ENCODE peak calls at places on chromosome 2, in nine cellular contexts. One of them, this sample, is unnamed.
A peak's percentile ranks its signal among the peaks of the same experiment; 100 is the strongest.

GRCh38 chr2:85892216-85892944 is 3.6 kb upstream of the ST3GAL5 start:
- DNase-seq in GM12891: no peak
- DNase-seq in HL-60: no peak
- DNase-seq in sigmoid colon: no peak
- DNase-seq in spleen: no peak
- DNase-seq in K562: no peak
- DNase-seq in endothelial cell of umbilical vein: no peak
- DNase-seq in GM23338: no peak
- DNase-seq in HCT116: no peak
- DNase-seq in this sample: no peak

GRCh38 chr2:74535440-74535965 is 5.8 kb downstream of the HTRA2 start:
- DNase-seq in GM12891: no peak
- DNase-seq in HL-60: no peak
- DNase-seq in sigmoid colon: no peak
- DNase-seq in spleen: peak; percentile 41
- DNase-seq in K562: no peak
- DNase-seq in endothelial cell of umbilical vein: no peak
- DNase-seq in GM23338: no peak
- DNase-seq in HCT116: no peak
- DNase-seq in this sample: no peak

GRCh38 chr2:72789241-72789640 is 36.6 kb downstream of the EXOC6B start:
- DNase-seq in GM12891: no peak
- DNase-seq in HL-60: no peak
- DNase-seq in sigmoid colon: no peak
- DNase-seq in spleen: no peak
- DNase-seq in K562: no peak
- DNase-seq in endothelial cell of umbilical vein: no peak
- DNase-seq in GM23338: no peak
- DNase-seq in HCT116: no peak
- DNase-seq in this sample: no peak

GRCh38 chr2:54936766-54937165 is 113.5 kb downstream of the RTN4 start:
- DNase-seq in GM12891: no peak
- DNase-seq in HL-60: no peak
- DNase-seq in sigmoid colon: no peak
- DNase-seq in spleen: no peak
- DNase-seq in K562: no peak
- DNase-seq in endothelial cell of umbilical vein: no peak
- DNase-seq in GM23338: no peak
- DNase-seq in HCT116: no peak
- DNase-seq in this sample: no peak

GRCh38 chr2:196234672-196235071 is 63.3 kb upstream of the STK17B start:
- DNase-seq in GM12891: no peak
- DNase-seq in HL-60: peak; percentile 49
- DNase-seq in sigmoid colon: no peak
- DNase-seq in spleen: no peak
- DNase-seq in K562: peak; percentile 50
- DNase-seq in endothelial cell of umbilical vein: no peak
- DNase-seq in GM23338: no peak
- DNase-seq in HCT116: no peak
- DNase-seq in this sample: no peak

GRCh38 chr2:152097291-152098032 is 1.4 kb downstream of the CACNB4 start:
- DNase-seq in GM12891: peak; percentile 7
- DNase-seq in HL-60: no peak
- DNase-seq in sigmoid colon: no peak
- DNase-seq in spleen: no peak
- DNase-seq in K562: no peak
- DNase-seq in endothelial cell of umbilical vein: peak; percentile 30
- DNase-seq in GM23338: peak; percentile 36
- DNase-seq in HCT116: peak; percentile 13
- DNase-seq in this sample: no peak

GRCh38 chr2:28981016-28981441 is at the start of gene TOGARAM2:
- DNase-seq in GM12891: no peak
- DNase-seq in HL-60: no peak
- DNase-seq in sigmoid colon: peak; percentile 82
- DNase-seq in spleen: no peak
- DNase-seq in K562: no peak
- DNase-seq in endothelial cell of umbilical vein: no peak
- DNase-seq in GM23338: no peak
- DNase-seq in HCT116: no peak
- DNase-seq in this sample: no peak

GRCh38 chr2:47437287-47437686 is 34.3 kb downstream of the MSH2 start:
- DNase-seq in GM12891: peak; percentile 5
- DNase-seq in HL-60: no peak
- DNase-seq in sigmoid colon: no peak
- DNase-seq in spleen: no peak
- DNase-seq in K562: peak; percentile 10
- DNase-seq in endothelial cell of umbilical vein: peak; percentile 48
- DNase-seq in GM23338: peak; percentile 31
- DNase-seq in HCT116: no peak
- DNase-seq in this sample: no peak

GRCh38 chr2:169035887-169036286 is 4.8 kb upstream of the ABCB11 start:
- DNase-seq in GM12891: no peak
- DNase-seq in HL-60: no peak
- DNase-seq in sigmoid colon: no peak
- DNase-seq in spleen: no peak
- DNase-seq in K562: no peak
- DNase-seq in endothelial cell of umbilical vein: no peak
- DNase-seq in GM23338: no peak
- DNase-seq in HCT116: no peak
- DNase-seq in this sample: no peak

GRCh38 chr2:151860210-151860609 is 32.0 kb upstream of the ARL5A start:
- DNase-seq in GM12891: no peak
- DNase-seq in HL-60: no peak
- DNase-seq in sigmoid colon: no peak
- DNase-seq in spleen: no peak
- DNase-seq in K562: no peak
- DNase-seq in endothelial cell of umbilical vein: no peak
- DNase-seq in GM23338: no peak
- DNase-seq in HCT116: no peak
- DNase-seq in this sample: no peak

GRCh38 chr2:237122214-237122666 is 36.6 kb downstream of the COPS8 start:
- DNase-seq in GM12891: peak; percentile 24
- DNase-seq in HL-60: peak; percentile 33
- DNase-seq in sigmoid colon: peak; percentile 87
- DNase-seq in spleen: no peak
- DNase-seq in K562: peak; percentile 41
- DNase-seq in endothelial cell of umbilical vein: peak; percentile 64
- DNase-seq in GM23338: peak; percentile 82
- DNase-seq in HCT116: peak; percentile 79
- DNase-seq in this sample: peak; percentile 60

GRCh38 chr2:66789741-66790140 is 354.8 kb downstream of the MEIS1 start:
- DNase-seq in GM12891: no peak
- DNase-seq in HL-60: no peak
- DNase-seq in sigmoid colon: peak; percentile 68
- DNase-seq in spleen: no peak
- DNase-seq in K562: no peak
- DNase-seq in endothelial cell of umbilical vein: no peak
- DNase-seq in GM23338: no peak
- DNase-seq in HCT116: no peak
- DNase-seq in this sample: no peak

GRCh38 chr2:30681022-30681421 is 126.2 kb downstream of the CAPN13 start:
- DNase-seq in GM12891: no peak
- DNase-seq in HL-60: no peak
- DNase-seq in sigmoid colon: peak; percentile 26
- DNase-seq in spleen: no peak
- DNase-seq in K562: no peak
- DNase-seq in endothelial cell of umbilical vein: no peak
- DNase-seq in GM23338: no peak
- DNase-seq in HCT116: no peak
- DNase-seq in this sample: no peak

GRCh38 chr2:179193759-179194394 is 70.8 kb downstream of the SESTD1 start:
- DNase-seq in GM12891: no peak
- DNase-seq in HL-60: peak; percentile 5
- DNase-seq in sigmoid colon: no peak
- DNase-seq in spleen: no peak
- DNase-seq in K562: no peak
- DNase-seq in endothelial cell of umbilical vein: no peak
- DNase-seq in GM23338: peak; percentile 18
- DNase-seq in HCT116: no peak
- DNase-seq in this sample: no peak

DNA sequence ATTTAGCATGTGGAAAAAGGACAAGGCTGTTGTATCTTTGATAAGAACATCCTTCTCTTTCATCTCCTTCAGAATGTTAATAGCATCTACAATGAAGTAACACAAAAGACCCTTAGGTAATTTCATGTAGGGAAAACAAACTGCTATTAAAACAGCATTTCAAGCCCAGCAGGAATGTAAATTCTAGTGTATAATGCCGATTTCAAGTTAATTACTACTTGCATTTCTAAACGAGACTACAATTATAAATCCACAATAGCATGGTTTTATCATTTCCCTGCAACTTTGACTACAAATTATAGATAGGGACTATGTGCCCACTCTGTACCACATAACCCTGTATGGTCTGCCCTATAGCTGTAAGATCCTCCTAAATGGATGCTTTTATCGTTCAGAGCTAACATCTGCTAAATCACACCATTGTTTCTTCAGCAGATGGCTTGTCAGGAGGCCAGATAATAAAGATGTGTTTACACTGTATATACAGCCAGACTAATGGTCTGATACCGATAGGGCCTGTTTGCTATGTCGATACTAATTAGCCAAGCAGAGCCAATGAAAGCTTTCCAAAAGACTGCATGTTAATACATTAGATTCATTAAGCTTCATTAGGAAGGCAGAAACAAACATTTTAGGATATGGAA is 51.9 kb downstream of the LRPPRC start:
- DNase-seq in GM12891: no peak
- DNase-seq in HL-60: no peak
- DNase-seq in sigmoid colon: no peak
- DNase-seq in spleen: no peak
- DNase-seq in K562: no peak
- DNase-seq in endothelial cell of umbilical vein: no peak
- DNase-seq in GM23338: no peak
- DNase-seq in HCT116: no peak
- DNase-seq in this sample: no peak
- TF ChIP-seq POLR2AphosphoS5 in GM12891: no peak
- TF ChIP-seq POLR2AphosphoS5 in HL-60: no peak
- TF ChIP-seq POLR2AphosphoS5 in sigmoid colon: no peak
- TF ChIP-seq POLR2AphosphoS5 in spleen: no peak
- TF ChIP-seq POLR2AphosphoS5 in K562: no peak
- TF ChIP-seq POLR2AphosphoS5 in endothelial cell of umbilical vein: no peak
- TF ChIP-seq POLR2AphosphoS5 in GM23338: no peak
- TF ChIP-seq POLR2AphosphoS5 in HCT116: no peak
- TF ChIP-seq POLR2AphosphoS5 in this sample: no peak

DNA sequence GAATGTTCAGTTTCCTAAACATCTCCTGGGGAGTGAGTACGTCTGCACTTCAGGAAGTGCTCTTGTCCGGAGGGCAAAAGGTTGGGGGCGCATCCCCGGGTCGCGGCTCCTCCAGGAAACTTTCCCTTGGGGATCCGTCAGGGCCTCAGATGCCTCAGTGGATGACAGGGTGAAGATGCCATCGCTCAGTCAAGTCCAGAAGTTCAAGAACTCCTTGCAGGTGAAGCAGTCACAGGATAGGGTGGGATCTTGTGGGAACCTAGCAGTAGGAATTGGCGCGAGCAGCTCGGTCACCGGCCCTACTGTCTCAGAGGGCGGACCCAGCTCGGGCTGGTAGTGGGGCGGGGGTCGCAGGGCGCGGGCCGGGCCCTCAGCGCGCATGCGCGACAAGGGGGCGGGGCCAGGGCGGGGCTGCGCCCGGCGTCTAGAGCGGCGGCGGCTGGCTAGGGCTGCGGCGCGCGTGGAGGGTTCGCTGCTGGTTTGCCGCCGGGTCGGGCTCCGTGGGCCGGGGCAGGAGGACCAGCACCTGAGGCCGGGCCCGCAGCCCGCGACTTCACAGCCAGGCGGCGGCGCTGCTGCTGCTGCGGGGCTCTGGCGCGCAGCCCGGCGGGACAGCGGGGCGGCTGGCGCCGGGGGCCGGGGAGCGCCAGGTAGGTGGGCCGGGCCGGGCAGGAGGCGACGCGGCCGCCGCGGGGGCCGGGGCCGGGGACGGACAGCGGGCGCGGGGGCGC is at the start of gene INPP4A:
- DNase-seq in GM12891: peak; percentile 82
- DNase-seq in HL-60: no peak
- DNase-seq in sigmoid colon: peak; percentile 85
- DNase-seq in spleen: peak; percentile 95
- DNase-seq in K562: peak; percentile 83
- DNase-seq in endothelial cell of umbilical vein: peak; percentile 81
- DNase-seq in GM23338: peak; percentile 87
- DNase-seq in HCT116: peak; percentile 21
- DNase-seq in this sample: peak; percentile 78
- TF ChIP-seq POLR2AphosphoS5 in GM12891: peak; percentile 1
- TF ChIP-seq POLR2AphosphoS5 in HL-60: no peak
- TF ChIP-seq POLR2AphosphoS5 in sigmoid colon: peak; percentile 72
- TF ChIP-seq POLR2AphosphoS5 in spleen: peak; percentile 83
- TF ChIP-seq POLR2AphosphoS5 in K562: no peak
- TF ChIP-seq POLR2AphosphoS5 in endothelial cell of umbilical vein: peak; percentile 90
- TF ChIP-seq POLR2AphosphoS5 in GM23338: peak; percentile 65
- TF ChIP-seq POLR2AphosphoS5 in HCT116: peak; percentile 86
- TF ChIP-seq POLR2AphosphoS5 in this sample: peak; percentile 18

GRCh38 chr2:45680351-45680967 is 29.0 kb downstream of the PRKCE start:
- DNase-seq in GM12891: no peak
- DNase-seq in HL-60: no peak
- DNase-seq in sigmoid colon: no peak
- DNase-seq in spleen: no peak
- DNase-seq in K562: no peak
- DNase-seq in endothelial cell of umbilical vein: no peak
- DNase-seq in GM23338: no peak
- DNase-seq in HCT116: no peak
- DNase-seq in this sample: no peak

GRCh38 chr2:45675130-45675812 is 23.8 kb downstream of the PRKCE start:
- DNase-seq in GM12891: no peak
- DNase-seq in HL-60: no peak
- DNase-seq in sigmoid colon: no peak
- DNase-seq in spleen: no peak
- DNase-seq in K562: no peak
- DNase-seq in endothelial cell of umbilical vein: no peak
- DNase-seq in GM23338: no peak
- DNase-seq in HCT116: peak; percentile 57
- DNase-seq in this sample: peak; percentile 78

GRCh38 chr2:45676088-45676487 is 24.6 kb downstream of the PRKCE start:
- DNase-seq in GM12891: no peak
- DNase-seq in HL-60: no peak
- DNase-seq in sigmoid colon: no peak
- DNase-seq in spleen: no peak
- DNase-seq in K562: no peak
- DNase-seq in endothelial cell of umbilical vein: no peak
- DNase-seq in GM23338: no peak
- DNase-seq in HCT116: no peak
- DNase-seq in this sample: no peak

GRCh38 chr2:45681675-45682074 is 30.2 kb downstream of the PRKCE start:
- DNase-seq in GM12891: peak; percentile 30
- DNase-seq in HL-60: no peak
- DNase-seq in sigmoid colon: no peak
- DNase-seq in spleen: no peak
- DNase-seq in K562: no peak
- DNase-seq in endothelial cell of umbilical vein: peak; percentile 85
- DNase-seq in GM23338: no peak
- DNase-seq in HCT116: peak; percentile 81
- DNase-seq in this sample: peak; percentile 39

GRCh38 chr2:45678791-45679348 is 27.4 kb downstream of the PRKCE start:
- DNase-seq in GM12891: no peak
- DNase-seq in HL-60: no peak
- DNase-seq in sigmoid colon: no peak
- DNase-seq in spleen: no peak
- DNase-seq in K562: no peak
- DNase-seq in endothelial cell of umbilical vein: no peak
- DNase-seq in GM23338: no peak
- DNase-seq in HCT116: no peak
- DNase-seq in this sample: no peak
- TF ChIP-seq POLR2AphosphoS5 in GM12891: no peak
- TF ChIP-seq POLR2AphosphoS5 in HL-60: no peak
- TF ChIP-seq POLR2AphosphoS5 in sigmoid colon: no peak
- TF ChIP-seq POLR2AphosphoS5 in spleen: no peak
- TF ChIP-seq POLR2AphosphoS5 in K562: no peak
- TF ChIP-seq POLR2AphosphoS5 in endothelial cell of umbilical vein: no peak
- TF ChIP-seq POLR2AphosphoS5 in GM23338: no peak
- TF ChIP-seq POLR2AphosphoS5 in HCT116: no peak
- TF ChIP-seq POLR2AphosphoS5 in this sample: no peak

GRCh38 chr2:230924470-230925341 is at the start of gene GPR55:
- DNase-seq in GM12891: no peak
- DNase-seq in HL-60: peak; percentile 40
- DNase-seq in sigmoid colon: peak; percentile 60
- DNase-seq in spleen: peak; percentile 77
- DNase-seq in K562: peak; percentile 26
- DNase-seq in endothelial cell of umbilical vein: no peak
- DNase-seq in GM23338: peak; percentile 83
- DNase-seq in HCT116: no peak
- DNase-seq in this sample: peak; percentile 24
- TF ChIP-seq POLR2AphosphoS5 in GM12891: peak; percentile 83
- TF ChIP-seq POLR2AphosphoS5 in HL-60: no peak
- TF ChIP-seq POLR2AphosphoS5 in sigmoid colon: no peak
- TF ChIP-seq POLR2AphosphoS5 in spleen: peak; percentile 49
- TF ChIP-seq POLR2AphosphoS5 in K562: no peak
- TF ChIP-seq POLR2AphosphoS5 in endothelial cell of umbilical vein: no peak
- TF ChIP-seq POLR2AphosphoS5 in GM23338: no peak
- TF ChIP-seq POLR2AphosphoS5 in HCT116: no peak
- TF ChIP-seq POLR2AphosphoS5 in this sample: no peak

This sample was measured in stomach.